ENCODE peak calls at places on chromosomes 4 and X, in seven cellular contexts. Y, L, F, V, R, Q and A are unnamed samples.

GRCh38 chr4:178963646-178964045 is 1521.4 kb upstream of the AGA start:
- DNase-seq in R (no peak), V (no peak), F (no peak), Y (no peak), L (no peak), Q (no peak), A (no peak)

GRCh38 chrX:17787557-17787956 is 50.3 kb downstream of the SCML1 start:
- DNase-seq in Q (no peak), F (no peak), L (no peak), R (no peak), V (no peak), Y (no peak), A (no peak)

GRCh38 chr4:58063761-58064160 is 953.6 kb upstream of the IGFBP7 start:
- DNase-seq in Y (no peak), L (no peak), R (no peak), F (no peak), V (no peak), Q (no peak), A (no peak)

GRCh38 chr4:8117278-8117682 is 41.3 kb downstream of the ABLIM2 start:
- DNase-seq in Y (peak; percentile 78), Q (no peak), L (no peak), V (no peak), R (no peak), F (peak; percentile 41), A (no peak)

GRCh38 chr4:16075975-16076757 is 7.7 kb downstream of the PROM1 start:
- DNase-seq in Q (no peak), Y (no peak), F (no peak), V (no peak), R (no peak), L (no peak), A (no peak)

GRCh38 chr4:133903029-133903428 is 298.6 kb downstream of the PABPC4L start:
- DNase-seq in Y (no peak), Q (no peak), F (no peak), V (no peak), L (no peak), R (no peak), A (no peak)

GRCh38 chr4:186651624-186652023 is 72.0 kb downstream of the FAT1 start:
- DNase-seq in Q (no peak), F (peak; percentile 86), Y (peak; percentile 83), R (no peak), V (peak; percentile 77), L (no peak), A (no peak)

GRCh38 chrX:13283968-13284914 is 35.6 kb downstream of the ATXN3L start:
- DNase-seq in V (no peak), F (no peak), R (no peak), Q (no peak), L (peak; percentile 36), Y (no peak), A (no peak)

GRCh38 chr4:33837043-33837442 is 2407.3 kb downstream of the ARAP2 start:
- DNase-seq in Y (no peak), F (no peak), L (no peak), R (no peak), Q (no peak), V (no peak), A (no peak)

GRCh38 chr4:22021116-22021515 is 72.5 kb upstream of the KCNIP4 start:
- DNase-seq in R (no peak), F (no peak), Y (no peak), Q (no peak), V (no peak), L (no peak), A (no peak)

GRCh38 chr4:100494166-100494565 is 23.7 kb downstream of the EMCN start:
- DNase-seq in V (no peak), L (no peak), F (no peak), Q (no peak), R (no peak), Y (no peak), A (no peak)

GRCh38 chr4:105350859-105351494 is 122.9 kb downstream of the PPA2 start:
- DNase-seq in R (no peak), Y (no peak), F (no peak), V (no peak), Q (no peak), L (no peak), A (no peak)

GRCh38 chrX:46543441-46543840 is 1.8 kb downstream of the ZNF674 start:
- DNase-seq in L (no peak), F (no peak), R (no peak), V (no peak), Y (no peak), Q (no peak), A (no peak)

GRCh38 chr4:184477201-184477999 is 3.0 kb upstream of the IRF2 start:
- DNase-seq in Y (no peak), L (no peak), F (no peak), R (no peak), V (no peak), Q (no peak), A (no peak)

GRCh38 chr4:152385551-152385950 is 150.3 kb downstream of the FBXW7 start:
- DNase-seq in L (no peak), Y (no peak), F (no peak), R (no peak), V (no peak), Q (no peak), A (no peak)

GRCh38 chrX:41045960-41046567 is 39.2 kb upstream of the USP9X start:
- DNase-seq in V (no peak), F (peak; percentile 2), Y (no peak), R (no peak), Q (no peak), L (peak; percentile 15), A (no peak)

GRCh38 chr4:1382776-1383727 is 23.2 kb downstream of the NKX1-1 start:
- DNase-seq in Y (no peak), L (no peak), F (no peak), R (no peak), Q (no peak), V (no peak), A (no peak)

GRCh38 chr4:8365951-8366350 is 74.6 kb downstream of the ACOX3 start:
- DNase-seq in F (no peak), L (no peak), Q (no peak), Y (no peak), R (no peak), V (no peak), A (peak; percentile 48)

GRCh38 chrX:151896734-151897474 is 15.8 kb upstream of the MAGEA4 start:
- DNase-seq in Q (no peak), V (no peak), F (no peak), R (no peak), L (no peak), Y (no peak), A (no peak)

GRCh38 chr4:131288441-131288840 is 1860.7 kb upstream of the PCDH10 start:
- DNase-seq in Q (no peak), L (no peak), R (no peak), V (no peak), F (no peak), Y (no peak), A (no peak)

GRCh38 chrX:153778684-153779101 is 2.1 kb upstream of the SRPK3 start:
- DNase-seq in Y (no peak), Q (no peak), V (no peak), L (no peak), F (no peak), R (no peak), A (peak; percentile 6)

GRCh38 chrX:51568586-51568985 is 50.1 kb downstream of the CENPVL3 start:
- DNase-seq in Y (no peak), L (no peak), F (no peak), Q (no peak), R (no peak), V (no peak), A (no peak)

GRCh38 chr4:98577956-98578355 is 80.5 kb downstream of the TSPAN5 start:
- DNase-seq in R (no peak), Q (no peak), V (no peak), L (no peak), F (no peak), Y (no peak), A (no peak)

GRCh38 chr4:71772592-71772991 is 11.3 kb downstream of the GC start:
- DNase-seq in Q (no peak), Y (no peak), L (no peak), R (no peak), V (no peak), F (no peak), A (no peak)
- TF ChIP-seq CTCF in Q (no peak), Y (no peak), L (no peak), R (no peak), V (no peak), F (no peak), A (no peak)

DNA sequence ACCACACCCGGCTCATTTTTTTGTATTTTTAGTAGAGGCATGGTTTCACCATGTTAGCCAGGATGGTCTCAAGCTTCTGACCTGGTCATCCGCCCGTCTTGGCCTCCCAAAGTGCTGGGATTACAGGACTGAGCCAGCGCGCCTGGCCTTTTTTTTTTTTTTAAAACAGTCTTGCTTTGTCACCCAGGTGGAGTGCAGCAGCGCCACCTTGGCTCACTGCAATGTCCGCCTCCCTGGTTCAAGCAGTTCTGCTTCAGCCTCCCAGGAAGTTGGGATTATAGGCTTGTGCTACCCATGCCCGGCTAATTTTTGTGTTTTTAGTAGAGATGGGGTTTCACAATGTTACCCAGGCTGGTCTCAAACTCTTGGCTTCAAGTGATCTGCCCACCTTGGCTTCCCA is 28.9 kb downstream of the ZFX start:
- DNase-seq in F (no peak), V (no peak), Q (no peak), Y (no peak), L (no peak), R (no peak), A (no peak)
- H3K36me3 ChIP-seq in F (no peaks in the 10 kb centered on the region), V (peaks cover 63% of the 10 kb centered on the region), Q (peaks cover 23% of the 10 kb centered on the region), Y (no peaks in the 10 kb centered on the region), L (no peaks in the 10 kb centered on the region), R (peaks cover 36% of the 10 kb centered on the region), A (peaks cover 74% of the 10 kb centered on the region)

DNA sequence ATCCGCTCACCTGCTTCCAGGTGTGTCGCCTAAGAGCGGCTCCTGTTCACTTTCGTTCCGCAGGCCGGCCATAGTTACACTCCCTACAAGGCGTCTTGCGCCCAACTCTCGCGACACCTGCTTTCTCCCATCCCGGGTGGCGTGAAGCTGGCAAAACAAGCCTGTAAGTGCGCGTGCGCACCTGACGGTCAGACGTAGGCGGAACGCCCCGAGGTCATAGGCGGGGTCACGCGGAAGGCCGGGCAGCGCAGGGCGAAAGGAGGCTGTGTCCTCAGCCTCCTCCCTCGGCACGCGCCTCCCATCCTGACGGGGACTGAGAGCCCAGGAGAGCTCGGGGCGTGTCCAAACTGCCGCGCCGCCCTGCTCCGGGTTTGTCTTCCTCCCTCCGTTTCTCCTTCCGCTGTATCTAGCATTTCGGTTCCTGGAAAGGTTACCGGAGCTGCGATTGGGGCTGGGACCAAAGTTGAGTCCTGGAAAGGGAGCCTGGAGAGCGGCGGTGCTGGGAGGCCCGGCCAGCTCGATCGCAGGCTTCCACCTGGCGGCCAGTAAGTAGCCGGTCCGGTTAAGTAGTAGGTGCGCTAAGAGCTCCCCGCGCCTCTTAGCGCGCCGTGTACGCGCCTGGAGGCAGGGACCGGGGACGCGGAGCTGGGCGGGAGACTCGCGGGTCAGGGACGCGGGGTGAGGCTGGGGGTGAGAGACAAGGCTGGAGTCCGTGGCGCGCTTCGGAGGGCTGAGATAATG is at the start of the genes ABHD18 and MFSD8:
- DNase-seq in R (peak; percentile 95), F (peak; percentile 98), Y (peak; percentile 100), Q (peak; percentile 98), L (peak; percentile 98), V (peak; percentile 99), A (peak; percentile 100)
- TF ChIP-seq CTCF in R (peak; percentile 32), F (peak; percentile 54), Y (peak; percentile 28), Q (no peak), L (peak; percentile 26), V (peak; percentile 64), A (no peak)

DNA sequence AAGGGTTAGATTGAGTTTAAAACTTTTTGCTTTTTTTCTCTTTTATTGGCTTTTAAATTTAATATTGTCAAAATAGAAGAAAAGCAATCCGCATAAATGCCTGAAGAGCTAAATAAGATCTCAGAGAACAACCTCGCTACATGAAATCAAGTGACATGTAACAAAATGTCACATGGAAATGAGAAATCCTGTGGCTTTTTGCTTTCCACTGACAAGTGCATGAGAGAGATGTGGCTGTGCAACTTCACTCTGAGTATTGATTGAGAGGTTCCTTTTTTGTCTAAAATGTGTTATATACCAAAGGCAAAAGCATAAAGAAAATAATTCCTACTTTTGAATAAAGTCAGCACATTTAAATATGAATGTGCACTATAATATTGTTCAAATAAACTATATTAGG is 263.5 kb downstream of the MAPK10 start:
- DNase-seq in F (no peak), V (no peak), Y (no peak), L (no peak), R (no peak), Q (no peak), A (no peak)
- H3K36me3 ChIP-seq in F (no peaks in the 10 kb centered on the region), V (no peaks in the 10 kb centered on the region), Y (no peaks in the 10 kb centered on the region), L (no peaks in the 10 kb centered on the region), R (no peaks in the 10 kb centered on the region), Q (no peaks in the 10 kb centered on the region), A (no peaks in the 10 kb centered on the region)